ENCODE peak calls at places on chromosomes 2 and 18, in eight cellular contexts. One of them, this sample, is unnamed.

GRCh38 chr2:25201265-25201664 is 32.9 kb upstream of the POMC start:
- DNase-seq in HT-29: peak
- DNase-seq in GM06990: no peak
- DNase-seq in cerebellum: no peak
- DNase-seq in heart right ventricle: no peak
- DNase-seq in T-helper 17 cell: no peak
- DNase-seq in D721Med: no peak
- DNase-seq in NCI-H1105 treated with DMSO at 0.1 percent for 48 hours: no peak
- DNase-seq in this sample: peak

GRCh38 chr18:69839989-69840388 is 107.7 kb downstream of the CD226 start:
- DNase-seq in HT-29: no peak
- DNase-seq in GM06990: no peak
- DNase-seq in cerebellum: peak
- DNase-seq in heart right ventricle: no peak
- DNase-seq in T-helper 17 cell: no peak
- DNase-seq in D721Med: no peak
- DNase-seq in NCI-H1105 treated with DMSO at 0.1 percent for 48 hours: no peak
- DNase-seq in this sample: no peak

GRCh38 chr2:71410716-71411115 is 42.6 kb upstream of the DYSF start:
- DNase-seq in HT-29: no peak
- DNase-seq in GM06990: no peak
- DNase-seq in cerebellum: no peak
- DNase-seq in heart right ventricle: no peak
- DNase-seq in T-helper 17 cell: no peak
- DNase-seq in D721Med: no peak
- DNase-seq in NCI-H1105 treated with DMSO at 0.1 percent for 48 hours: no peak
- DNase-seq in this sample: no peak

GRCh38 chr2:205700331-205701132 is 18.2 kb downstream of the NRP2 start:
- DNase-seq in HT-29: no peak
- DNase-seq in GM06990: no peak
- DNase-seq in cerebellum: no peak
- DNase-seq in heart right ventricle: no peak
- DNase-seq in T-helper 17 cell: no peak
- DNase-seq in D721Med: no peak
- DNase-seq in NCI-H1105 treated with DMSO at 0.1 percent for 48 hours: no peak
- DNase-seq in this sample: no peak

GRCh38 chr2:122643725-122644329 is 888.4 kb downstream of the TSN start:
- DNase-seq in HT-29: peak
- DNase-seq in GM06990: no peak
- DNase-seq in cerebellum: no peak
- DNase-seq in heart right ventricle: no peak
- DNase-seq in T-helper 17 cell: no peak
- DNase-seq in D721Med: no peak
- DNase-seq in NCI-H1105 treated with DMSO at 0.1 percent for 48 hours: peak
- DNase-seq in this sample: no peak

GRCh38 chr2:239227661-239228371 is 173.0 kb downstream of the HDAC4 start:
- DNase-seq in HT-29: no peak
- DNase-seq in GM06990: no peak
- DNase-seq in cerebellum: no peak
- DNase-seq in heart right ventricle: no peak
- DNase-seq in T-helper 17 cell: no peak
- DNase-seq in D721Med: no peak
- DNase-seq in NCI-H1105 treated with DMSO at 0.1 percent for 48 hours: peak
- DNase-seq in this sample: no peak

GRCh38 chr18:29874519-29875098 is 1167.9 kb downstream of the DSC3 start:
- DNase-seq in HT-29: peak
- DNase-seq in GM06990: no peak
- DNase-seq in cerebellum: no peak
- DNase-seq in heart right ventricle: no peak
- DNase-seq in T-helper 17 cell: no peak
- DNase-seq in D721Med: no peak
- DNase-seq in NCI-H1105 treated with DMSO at 0.1 percent for 48 hours: peak
- DNase-seq in this sample: no peak

GRCh38 chr2:134949966-134950708 is 31.5 kb downstream of the CCNT2 start:
- DNase-seq in HT-29: no peak
- DNase-seq in GM06990: no peak
- DNase-seq in cerebellum: no peak
- DNase-seq in heart right ventricle: no peak
- DNase-seq in T-helper 17 cell: no peak
- DNase-seq in D721Med: no peak
- DNase-seq in NCI-H1105 treated with DMSO at 0.1 percent for 48 hours: no peak
- DNase-seq in this sample: no peak

GRCh38 chr2:55917117-55917516 is 6.5 kb downstream of the EFEMP1 start:
- DNase-seq in HT-29: no peak
- DNase-seq in GM06990: no peak
- DNase-seq in cerebellum: no peak
- DNase-seq in heart right ventricle: no peak
- DNase-seq in T-helper 17 cell: no peak
- DNase-seq in D721Med: no peak
- DNase-seq in NCI-H1105 treated with DMSO at 0.1 percent for 48 hours: no peak
- DNase-seq in this sample: no peak

GRCh38 chr2:118806797-118807667 is 40.4 kb downstream of the EN1 start:
- DNase-seq in HT-29: no peak
- DNase-seq in GM06990: no peak
- DNase-seq in cerebellum: no peak
- DNase-seq in heart right ventricle: no peak
- DNase-seq in T-helper 17 cell: no peak
- DNase-seq in D721Med: no peak
- DNase-seq in NCI-H1105 treated with DMSO at 0.1 percent for 48 hours: no peak
- DNase-seq in this sample: no peak

GRCh38 chr2:195270466-195270865 is 386.6 kb upstream of the SLC39A10 start:
- DNase-seq in HT-29: no peak
- DNase-seq in GM06990: no peak
- DNase-seq in cerebellum: no peak
- DNase-seq in heart right ventricle: no peak
- DNase-seq in T-helper 17 cell: no peak
- DNase-seq in D721Med: no peak
- DNase-seq in NCI-H1105 treated with DMSO at 0.1 percent for 48 hours: no peak
- DNase-seq in this sample: no peak

GRCh38 chr2:233803994-233804393 is 25.9 kb downstream of the MROH2A start:
- DNase-seq in HT-29: no peak
- DNase-seq in GM06990: no peak
- DNase-seq in cerebellum: no peak
- DNase-seq in heart right ventricle: no peak
- DNase-seq in T-helper 17 cell: no peak
- DNase-seq in D721Med: no peak
- DNase-seq in NCI-H1105 treated with DMSO at 0.1 percent for 48 hours: no peak
- DNase-seq in this sample: peak

GRCh38 chr2:168166902-168167510 is 80.4 kb downstream of the STK39 start:
- DNase-seq in HT-29: peak
- DNase-seq in GM06990: no peak
- DNase-seq in cerebellum: no peak
- DNase-seq in heart right ventricle: no peak
- DNase-seq in T-helper 17 cell: no peak
- DNase-seq in D721Med: no peak
- DNase-seq in NCI-H1105 treated with DMSO at 0.1 percent for 48 hours: no peak
- DNase-seq in this sample: no peak

GRCh38 chr18:37714621-37715020 is 149.0 kb upstream of the CELF4 start:
- DNase-seq in HT-29: no peak
- DNase-seq in GM06990: no peak
- DNase-seq in cerebellum: peak
- DNase-seq in heart right ventricle: no peak
- DNase-seq in T-helper 17 cell: no peak
- DNase-seq in D721Med: no peak
- DNase-seq in NCI-H1105 treated with DMSO at 0.1 percent for 48 hours: peak
- DNase-seq in this sample: no peak

GRCh38 chr2:26396734-26397298 is 4.9 kb upstream of the DRC1 start:
- DNase-seq in HT-29: no peak
- DNase-seq in GM06990: no peak
- DNase-seq in cerebellum: no peak
- DNase-seq in heart right ventricle: no peak
- DNase-seq in T-helper 17 cell: no peak
- DNase-seq in D721Med: no peak
- DNase-seq in NCI-H1105 treated with DMSO at 0.1 percent for 48 hours: no peak
- DNase-seq in this sample: no peak

GRCh38 chr18:10406172-10406663 is 48.2 kb upstream of the APCDD1 start:
- DNase-seq in HT-29: no peak
- DNase-seq in GM06990: no peak
- DNase-seq in cerebellum: peak
- DNase-seq in heart right ventricle: no peak
- DNase-seq in T-helper 17 cell: no peak
- DNase-seq in D721Med: no peak
- DNase-seq in NCI-H1105 treated with DMSO at 0.1 percent for 48 hours: peak
- DNase-seq in this sample: no peak

GRCh38 chr2:111190816-111191540 is 70.3 kb downstream of the BCL2L11 start:
- DNase-seq in HT-29: no peak
- DNase-seq in GM06990: no peak
- DNase-seq in cerebellum: no peak
- DNase-seq in heart right ventricle: no peak
- DNase-seq in T-helper 17 cell: no peak
- DNase-seq in D721Med: no peak
- DNase-seq in NCI-H1105 treated with DMSO at 0.1 percent for 48 hours: no peak
- DNase-seq in this sample: no peak

GRCh38 chr2:109438146-109438545 is 175.6 kb downstream of the SEPTIN10 start:
- DNase-seq in HT-29: no peak
- DNase-seq in GM06990: no peak
- DNase-seq in cerebellum: no peak
- DNase-seq in heart right ventricle: no peak
- DNase-seq in T-helper 17 cell: no peak
- DNase-seq in D721Med: no peak
- DNase-seq in NCI-H1105 treated with DMSO at 0.1 percent for 48 hours: no peak
- DNase-seq in this sample: no peak

GRCh38 chr18:56327171-56327885 is 311.1 kb downstream of the TXNL1 start:
- DNase-seq in HT-29: no peak
- DNase-seq in GM06990: no peak
- DNase-seq in cerebellum: no peak
- DNase-seq in heart right ventricle: no peak
- DNase-seq in T-helper 17 cell: no peak
- DNase-seq in D721Med: no peak
- DNase-seq in NCI-H1105 treated with DMSO at 0.1 percent for 48 hours: no peak
- DNase-seq in this sample: no peak

GRCh38 chr2:158818511-158818910 is 23.4 kb downstream of the DAPL1 start:
- DNase-seq in HT-29: no peak
- DNase-seq in GM06990: no peak
- DNase-seq in cerebellum: no peak
- DNase-seq in heart right ventricle: no peak
- DNase-seq in T-helper 17 cell: no peak
- DNase-seq in D721Med: no peak
- DNase-seq in NCI-H1105 treated with DMSO at 0.1 percent for 48 hours: no peak
- DNase-seq in this sample: peak

GRCh38 chr18:21450913-21451312 is 149.6 kb downstream of the ESCO1 start:
- DNase-seq in HT-29: no peak
- DNase-seq in GM06990: no peak
- DNase-seq in cerebellum: no peak
- DNase-seq in heart right ventricle: no peak
- DNase-seq in T-helper 17 cell: no peak
- DNase-seq in D721Med: no peak
- DNase-seq in NCI-H1105 treated with DMSO at 0.1 percent for 48 hours: no peak
- DNase-seq in this sample: no peak

GRCh38 chr2:25246558-25247290 is 78.3 kb upstream of the POMC start:
- DNase-seq in HT-29: no peak
- DNase-seq in GM06990: no peak
- DNase-seq in cerebellum: no peak
- DNase-seq in heart right ventricle: no peak
- DNase-seq in T-helper 17 cell: no peak
- DNase-seq in D721Med: no peak
- DNase-seq in NCI-H1105 treated with DMSO at 0.1 percent for 48 hours: no peak
- DNase-seq in this sample: no peak

GRCh38 chr2:88680916-88681315 is 10.6 kb upstream of the RPIA start:
- DNase-seq in HT-29: no peak
- DNase-seq in GM06990: no peak
- DNase-seq in cerebellum: no peak
- DNase-seq in heart right ventricle: no peak
- DNase-seq in T-helper 17 cell: no peak
- DNase-seq in D721Med: no peak
- DNase-seq in NCI-H1105 treated with DMSO at 0.1 percent for 48 hours: no peak
- DNase-seq in this sample: no peak

GRCh38 chr2:212135739-212136138 is 402.9 kb downstream of the ERBB4 start:
- DNase-seq in HT-29: no peak
- DNase-seq in GM06990: no peak
- DNase-seq in cerebellum: peak
- DNase-seq in heart right ventricle: no peak
- DNase-seq in T-helper 17 cell: no peak
- DNase-seq in D721Med: no peak
- DNase-seq in NCI-H1105 treated with DMSO at 0.1 percent for 48 hours: peak
- DNase-seq in this sample: no peak

GRCh38 chr2:46131-46470 is 204 bp downstream of the FAM110C start:
- DNase-seq in HT-29: no peak
- DNase-seq in GM06990: no peak
- DNase-seq in cerebellum: no peak
- DNase-seq in heart right ventricle: no peak
- DNase-seq in T-helper 17 cell: no peak
- DNase-seq in D721Med: no peak
- DNase-seq in NCI-H1105 treated with DMSO at 0.1 percent for 48 hours: no peak
- DNase-seq in this sample: no peak

GRCh38 chr2:64807417-64807816 is 153.7 kb upstream of the SERTAD2 start:
- DNase-seq in HT-29: peak
- DNase-seq in GM06990: no peak
- DNase-seq in cerebellum: no peak
- DNase-seq in heart right ventricle: no peak
- DNase-seq in T-helper 17 cell: no peak
- DNase-seq in D721Med: no peak
- DNase-seq in NCI-H1105 treated with DMSO at 0.1 percent for 48 hours: no peak
- DNase-seq in this sample: no peak

GRCh38 chr2:211756266-211756665 is 782.3 kb downstream of the ERBB4 start:
- DNase-seq in HT-29: no peak
- DNase-seq in GM06990: no peak
- DNase-seq in cerebellum: no peak
- DNase-seq in heart right ventricle: no peak
- DNase-seq in T-helper 17 cell: no peak
- DNase-seq in D721Med: no peak
- DNase-seq in NCI-H1105 treated with DMSO at 0.1 percent for 48 hours: no peak
- DNase-seq in this sample: no peak

GRCh38 chr2:47842846-47843245 is 59.9 kb downstream of the MSH6 start:
- DNase-seq in HT-29: no peak
- DNase-seq in GM06990: no peak
- DNase-seq in cerebellum: no peak
- DNase-seq in heart right ventricle: no peak
- DNase-seq in T-helper 17 cell: no peak
- DNase-seq in D721Med: no peak
- DNase-seq in NCI-H1105 treated with DMSO at 0.1 percent for 48 hours: no peak
- DNase-seq in this sample: no peak

GRCh38 chr2:182456784-182457183 is 29.9 kb upstream of the PDE1A start:
- DNase-seq in HT-29: no peak
- DNase-seq in GM06990: no peak
- DNase-seq in cerebellum: no peak
- DNase-seq in heart right ventricle: no peak
- DNase-seq in T-helper 17 cell: no peak
- DNase-seq in D721Med: no peak
- DNase-seq in NCI-H1105 treated with DMSO at 0.1 percent for 48 hours: no peak
- DNase-seq in this sample: no peak

GRCh38 chr2:229775614-229776313 is 61.4 kb upstream of the DNER start:
- DNase-seq in HT-29: no peak
- DNase-seq in GM06990: no peak
- DNase-seq in cerebellum: no peak
- DNase-seq in heart right ventricle: no peak
- DNase-seq in T-helper 17 cell: no peak
- DNase-seq in D721Med: no peak
- DNase-seq in NCI-H1105 treated with DMSO at 0.1 percent for 48 hours: no peak
- DNase-seq in this sample: no peak

GRCh38 chr2:143205106-143205764 is 76.0 kb downstream of the ARHGAP15 start:
- DNase-seq in HT-29: peak
- DNase-seq in GM06990: no peak
- DNase-seq in cerebellum: no peak
- DNase-seq in heart right ventricle: no peak
- DNase-seq in T-helper 17 cell: no peak
- DNase-seq in D721Med: no peak
- DNase-seq in NCI-H1105 treated with DMSO at 0.1 percent for 48 hours: no peak
- DNase-seq in this sample: no peak

GRCh38 chr2:1591461-1591770 is 152.9 kb downstream of the PXDN start:
- DNase-seq in HT-29: no peak
- DNase-seq in GM06990: no peak
- DNase-seq in cerebellum: no peak
- DNase-seq in heart right ventricle: peak
- DNase-seq in T-helper 17 cell: no peak
- DNase-seq in D721Med: no peak
- DNase-seq in NCI-H1105 treated with DMSO at 0.1 percent for 48 hours: no peak
- DNase-seq in this sample: no peak

GRCh38 chr2:238462782-238463396 is 36.2 kb downstream of the ASB1 start:
- DNase-seq in HT-29: peak
- DNase-seq in GM06990: no peak
- DNase-seq in cerebellum: no peak
- DNase-seq in heart right ventricle: no peak
- DNase-seq in T-helper 17 cell: no peak
- DNase-seq in D721Med: no peak
- DNase-seq in NCI-H1105 treated with DMSO at 0.1 percent for 48 hours: peak
- DNase-seq in this sample: no peak

GRCh38 chr18:3264362-3264761 is 2.4 kb downstream of the MYL12B start:
- DNase-seq in HT-29: no peak
- DNase-seq in GM06990: no peak
- DNase-seq in cerebellum: no peak
- DNase-seq in heart right ventricle: no peak
- DNase-seq in T-helper 17 cell: no peak
- DNase-seq in D721Med: no peak
- DNase-seq in NCI-H1105 treated with DMSO at 0.1 percent for 48 hours: no peak
- DNase-seq in this sample: no peak